ENCODE peak calls at places on chromosomes 6 and 20, in six cellular contexts. D, U, S, H, T and E are unnamed samples.

GRCh38 chr20:59456342-59457132 is 147.8 kb upstream of the PHACTR3 start:
- DNase-seq in D (no peak), U (no peak), S (no peak), H (no peak), T (no peak), E (no peak)

GRCh38 chr20:20443509-20443908 is 75.6 kb downstream of the INSM1 start:
- DNase-seq in D (no peak), U (no peak), S (no peak), H (no peak), T (no peak), E (no peak)

GRCh38 chr6:162871966-162872365 is 144.2 kb downstream of the PACRG start:
- DNase-seq in D (no peak), U (no peak), S (no peak), H (no peak), T (no peak), E (no peak)

GRCh38 chr6:157020398-157021266 is 243.5 kb downstream of the ARID1B start:
- DNase-seq in D (peak; percentile 66), U (peak; percentile 88), S (peak; percentile 51), H (peak; percentile 66), T (peak; percentile 80), E (peak; percentile 57)

GRCh38 chr6:31907158-31907813 is 5.4 kb upstream of the ZBTB12 start:
- DNase-seq in D (no peak), U (peak; percentile 99), S (peak; percentile 86), H (no peak), T (no peak), E (no peak)

GRCh38 chr6:36349240-36349639 is 12.6 kb upstream of the BNIP5 start:
- DNase-seq in D (no peak), U (no peak), S (no peak), H (no peak), T (no peak), E (no peak)

GRCh38 chr20:48744515-48744914 is 83.3 kb downstream of the PREX1 start:
- DNase-seq in D (no peak), U (no peak), S (no peak), H (no peak), T (no peak), E (no peak)

GRCh38 chr6:34657307-34657978 is 39.1 kb downstream of the ILRUN start:
- DNase-seq in D (no peak), U (peak; percentile 65), S (peak; percentile 98), H (peak; percentile 92), T (no peak), E (peak; percentile 86)

GRCh38 chr6:142485256-142485655 is 183.4 kb downstream of the ADGRG6 start:
- DNase-seq in D (no peak), U (no peak), S (no peak), H (no peak), T (no peak), E (no peak)

GRCh38 chr6:70955441-70956190 is 1.2 kb downstream of the B3GAT2 start:
- DNase-seq in D (peak; percentile 97), U (peak; percentile 73), S (peak; percentile 64), H (peak; percentile 65), T (peak; percentile 91), E (peak; percentile 33)

GRCh38 chr6:1604347-1604990 is 5.2 kb upstream of the FOXC1 start:
- DNase-seq in D (peak; percentile 83), U (peak; percentile 82), S (peak; percentile 54), H (peak; percentile 63), T (peak; percentile 94), E (peak; percentile 52)

GRCh38 chr6:111918825-111919224 is 45.6 kb upstream of the FYN start:
- DNase-seq in D (no peak), U (peak; percentile 81), S (no peak), H (no peak), T (no peak), E (no peak)

GRCh38 chr6:106099235-106099537 is 13.1 kb downstream of the PRDM1 start:
- DNase-seq in D (no peak), U (no peak), S (no peak), H (no peak), T (no peak), E (no peak)

GRCh38 chr6:136125585-136125984 is 124.5 kb downstream of the MTFR2 start:
- DNase-seq in D (no peak), U (no peak), S (no peak), H (no peak), T (no peak), E (no peak)

GRCh38 chr6:136127856-136128255 is 122.3 kb downstream of the MTFR2 start:
- DNase-seq in D (no peak), U (no peak), S (no peak), H (peak; percentile 34), T (no peak), E (no peak)

GRCh38 chr6:136118787-136119186 is 131.3 kb downstream of the MTFR2 start:
- DNase-seq in D (no peak), U (no peak), S (no peak), H (no peak), T (no peak), E (no peak)

GRCh38 chr6:136129365-136129764 is 120.7 kb downstream of the MTFR2 start:
- DNase-seq in D (no peak), U (peak; percentile 10), S (no peak), H (no peak), T (no peak), E (no peak)

DNA sequence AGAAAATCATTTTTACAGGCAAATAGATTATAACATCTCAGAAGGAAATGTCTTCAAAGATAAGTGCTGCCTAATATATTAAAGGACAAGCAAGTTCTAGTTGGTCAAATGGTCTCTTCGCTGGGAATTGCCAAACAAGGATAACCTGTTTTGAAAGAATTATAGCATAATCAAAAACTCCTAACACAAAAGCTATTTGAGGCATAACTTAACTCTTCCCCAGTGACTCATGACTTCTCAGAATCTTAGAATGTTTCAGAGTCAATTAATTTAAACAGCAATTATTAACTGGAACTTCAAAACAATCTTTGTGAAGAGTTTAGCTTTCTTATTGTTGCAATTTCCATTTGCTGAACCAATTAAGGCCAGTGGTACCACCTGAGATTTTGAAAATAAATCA is 126.6 kb downstream of the MTFR2 start:
- DNase-seq in D (no peak), U (no peak), S (no peak), H (peak; percentile 36), T (no peak), E (no peak)
- TF ChIP-seq MAX in D (no peak), U (no peak), S (no peak), H (no peak), T (no peak), E (no peak)

GRCh38 chr6:102766946-102767345 is 1373.4 kb downstream of the GRIK2 start:
- DNase-seq in D (no peak), U (no peak), S (no peak), H (no peak), T (no peak), E (no peak)
- TF ChIP-seq MAX in D (no peak), U (no peak), S (no peak), H (no peak), T (no peak), E (no peak)

GRCh38 chr6:147203311-147204059 is 732 bp upstream of the STXBP5 start:
- DNase-seq in D (peak; percentile 63), U (peak; percentile 91), S (peak; percentile 49), H (peak; percentile 80), T (peak; percentile 95), E (peak; percentile 65)
- TF ChIP-seq MAX in D (no peak), U (no peak), S (peak; percentile 69), H (no peak), T (no peak), E (no peak)

DNA sequence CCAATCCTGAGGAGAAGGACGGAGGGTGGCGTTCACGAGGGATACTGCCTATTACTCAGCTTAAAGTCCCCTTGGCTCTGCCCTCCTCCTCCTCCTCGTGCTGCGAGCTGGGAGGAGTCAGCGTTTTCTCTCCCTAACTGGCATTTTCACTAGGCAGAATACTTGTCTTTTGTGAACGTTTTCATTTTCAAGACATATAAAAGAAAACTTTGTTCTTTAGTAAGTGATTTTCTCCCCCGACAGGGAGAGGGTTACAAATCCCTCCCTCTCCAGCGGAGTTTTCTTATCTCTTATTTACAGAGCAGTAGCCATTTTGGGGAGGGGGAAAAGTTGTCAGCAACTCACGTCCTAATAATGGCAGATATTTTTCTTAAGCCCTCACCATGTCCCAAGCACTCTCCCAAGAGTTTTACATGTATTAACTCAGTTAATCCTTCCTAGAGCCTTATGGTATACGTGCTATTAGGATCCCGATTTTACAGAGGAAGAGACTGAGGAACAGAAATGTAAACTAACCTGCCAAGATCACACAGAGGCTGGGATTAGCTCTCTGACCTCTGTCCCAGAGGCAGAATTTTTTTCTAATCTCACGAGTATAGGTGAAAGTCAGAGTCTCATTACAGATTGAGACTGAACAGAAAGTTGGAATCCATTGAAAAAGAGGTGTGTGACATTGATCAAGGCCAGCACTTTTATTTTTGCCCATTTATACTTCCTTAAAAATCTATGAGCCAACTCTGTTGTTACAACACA is 30.0 kb upstream of the ZNF217 start:
- DNase-seq in D (peak; percentile 42), U (peak; percentile 87), S (peak; percentile 77), H (peak; percentile 85), T (peak; percentile 65), E (peak; percentile 88)
- TF ChIP-seq MAX in D (peak; percentile 37), U (peak; percentile 84), S (peak; percentile 85), H (no peak), T (peak; percentile 89), E (peak; percentile 82)

GRCh38 chr20:32807706-32808105 is 12.0 kb upstream of the MAPRE1 start:
- DNase-seq in D (peak; percentile 74), U (no peak), S (no peak), H (no peak), T (no peak), E (no peak)
- TF ChIP-seq MAX in D (peak; percentile 46), U (no peak), S (no peak), H (no peak), T (no peak), E (no peak)

DNA sequence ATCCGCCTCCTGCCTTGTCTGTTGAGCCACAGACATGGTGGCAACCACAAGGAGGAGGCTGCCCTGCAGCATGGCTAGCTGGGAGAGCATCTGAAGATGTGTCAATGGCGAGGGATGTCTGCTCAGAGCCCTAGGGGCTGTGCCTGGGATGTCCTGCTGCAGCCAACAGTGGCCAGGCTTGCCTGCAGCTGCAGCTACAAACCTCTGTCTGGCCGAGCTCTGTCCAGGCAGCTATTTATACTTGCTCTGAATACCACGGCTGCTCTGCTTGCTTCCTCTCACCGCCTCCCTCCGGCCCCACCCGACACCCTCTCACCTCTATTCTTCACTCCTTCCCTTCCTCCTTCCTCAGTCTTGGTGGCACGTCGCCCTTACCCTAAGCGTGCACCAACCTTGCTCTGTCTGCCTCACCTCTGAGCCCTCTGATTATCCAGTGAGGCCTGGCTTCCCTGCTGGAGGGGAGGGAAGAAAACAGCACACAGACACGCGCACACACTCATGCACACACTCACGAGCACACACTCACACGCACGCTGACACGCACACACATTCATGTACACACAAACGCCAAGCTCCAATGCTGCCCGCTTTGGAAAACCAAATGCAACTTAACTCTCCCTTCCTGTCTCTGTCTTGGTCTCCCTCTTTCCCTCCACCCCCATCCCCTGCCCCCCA is at the start of gene ANGPT4:
- DNase-seq in D (peak; percentile 18), U (peak; percentile 22), S (no peak), H (no peak), T (no peak), E (no peak)
- TF ChIP-seq MAX in D (no peak), U (no peak), S (no peak), H (no peak), T (no peak), E (no peak)